ENCODE peak calls at places on chromosomes 11 and 22, in eight cellular contexts. Z is mucosa of descending colon, U is tibial artery, Y is cardiac muscle cell, C is fibroblast of pulmonary artery, B is kidney epithelial cell, V is foreskin fibroblast, D is GM12865. E is an unnamed sample.

GRCh38 chr11:19872526-19873135 is 160.0 kb downstream of the NAV2 start:
- DNase-seq in D (no peak), Y (no peak), Z (no peak), U (no peak), V (no peak), B (no peak), C (no peak), E (peak; percentile 38)

GRCh38 chr11:114080219-114080618 is 20.7 kb downstream of the ZBTB16 start:
- DNase-seq in D (no peak), Z (no peak), U (no peak), C (peak; percentile 73), Y (peak; percentile 68), V (peak; percentile 42), B (no peak), E (peak; percentile 75)

GRCh38 chr11:32772731-32773130 is 21.7 kb downstream of the CCDC73 start:
- DNase-seq in V (no peak), Z (no peak), D (no peak), Y (no peak), U (no peak), C (no peak), B (no peak), E (no peak)

GRCh38 chr11:47257518-47258316 is at the start of gene NR1H3:
- DNase-seq in V (peak; percentile 84), U (peak; percentile 89), Z (peak; percentile 83), D (no peak), B (no peak), Y (peak; percentile 96), C (peak; percentile 95), E (peak; percentile 88)

GRCh38 chr11:68338041-68338800 is 25.8 kb downstream of the LRP5 start:
- DNase-seq in D (no peak), Y (no peak), V (no peak), U (peak; percentile 91), C (no peak), B (no peak), Z (no peak), E (peak; percentile 63)

GRCh38 chr22:27730649-27731433 is 70.7 kb downstream of the MN1 start:
- DNase-seq in C (no peak), U (peak; percentile 54), Z (no peak), V (no peak), B (no peak), Y (no peak), D (no peak), E (no peak)

GRCh38 chr11:1755344-1756023 is 5.1 kb upstream of the IFITM10 start:
- DNase-seq in B (no peak), V (no peak), Z (peak; percentile 60), D (no peak), Y (no peak), C (no peak), U (no peak), E (no peak)

GRCh38 chr11:27524155-27524554 is 17.6 kb upstream of the LIN7C start:
- DNase-seq in C (peak; percentile 40), B (peak; percentile 10), Y (peak; percentile 40), V (peak; percentile 69), U (no peak), D (no peak), Z (no peak), E (peak; percentile 45)

GRCh38 chr11:76962583-76963416 is 71.4 kb upstream of the B3GNT6 start:
- DNase-seq in C (no peak), D (peak; percentile 59), B (no peak), V (no peak), U (no peak), Y (no peak), Z (no peak), E (no peak)

GRCh38 chr22:29877620-29878019 is 5.4 kb upstream of the MTMR3 start:
- DNase-seq in Y (peak; percentile 52), V (peak; percentile 34), C (peak; percentile 27), B (no peak), Z (no peak), D (no peak), U (no peak), E (no peak)

GRCh38 chr11:16126361-16126760 is 230.0 kb downstream of the SOX6 start:
- DNase-seq in C (peak; percentile 31), B (no peak), D (no peak), U (no peak), V (no peak), Y (peak; percentile 56), Z (no peak), E (no peak)

GRCh38 chr11:34269694-34270245 is 88.0 kb downstream of the ABTB2 start:
- DNase-seq in Z (no peak), Y (no peak), D (no peak), U (no peak), B (no peak), C (no peak), V (no peak), E (no peak)

GRCh38 chr11:62664405-62665074 is 470 bp downstream of the C11orf98 start:
- DNase-seq in C (peak; percentile 48), Y (peak; percentile 57), Z (peak; percentile 79), U (no peak), B (no peak), D (peak; percentile 86), V (peak; percentile 24), E (peak; percentile 65)

GRCh38 chr11:130819561-130819960 is 96.7 kb downstream of the SNX19 start:
- DNase-seq in Z (no peak), U (no peak), V (no peak), Y (no peak), B (no peak), C (no peak), D (no peak), E (no peak)

GRCh38 chr11:128359515-128359914 is 227.8 kb downstream of the ETS1 start:
- DNase-seq in U (no peak), C (peak; percentile 51), V (no peak), Y (peak; percentile 61), D (no peak), Z (no peak), B (no peak), E (no peak)

GRCh38 chr11:122628691-122629555 is 26.6 kb upstream of the UBASH3B start:
- DNase-seq in V (peak; percentile 69), U (peak; percentile 79), C (peak; percentile 82), Z (no peak), Y (peak; percentile 82), B (no peak), D (peak; percentile 58), E (peak; percentile 82)

GRCh38 chr11:135002236-135002635 is 590.2 kb upstream of the B3GAT1 start:
- DNase-seq in C (no peak), V (no peak), Z (no peak), U (no peak), D (no peak), Y (no peak), B (no peak), E (no peak)

GRCh38 chr11:36953986-36954385 is 355.9 kb upstream of the RAG2 start:
- DNase-seq in D (no peak), C (peak; percentile 18), Z (no peak), U (no peak), Y (peak; percentile 7), B (no peak), V (no peak), E (peak; percentile 63)

GRCh38 chr22:27454807-27455450 is 346.6 kb downstream of the MN1 start:
- DNase-seq in Y (peak; percentile 54), U (no peak), Z (no peak), B (no peak), C (peak; percentile 18), V (no peak), D (no peak), E (peak; percentile 18)

GRCh38 chr11:15059132-15059531 is 14.3 kb upstream of the CALCB start:
- DNase-seq in D (no peak), V (no peak), U (no peak), C (no peak), Y (no peak), B (peak; percentile 18), Z (no peak), E (peak; percentile 14)

GRCh38 chr11:70090989-70091388 is 12.9 kb downstream of the ANO1 start:
- DNase-seq in U (peak; percentile 80), V (no peak), Y (no peak), D (no peak), B (no peak), C (no peak), Z (no peak), E (no peak)

DNA sequence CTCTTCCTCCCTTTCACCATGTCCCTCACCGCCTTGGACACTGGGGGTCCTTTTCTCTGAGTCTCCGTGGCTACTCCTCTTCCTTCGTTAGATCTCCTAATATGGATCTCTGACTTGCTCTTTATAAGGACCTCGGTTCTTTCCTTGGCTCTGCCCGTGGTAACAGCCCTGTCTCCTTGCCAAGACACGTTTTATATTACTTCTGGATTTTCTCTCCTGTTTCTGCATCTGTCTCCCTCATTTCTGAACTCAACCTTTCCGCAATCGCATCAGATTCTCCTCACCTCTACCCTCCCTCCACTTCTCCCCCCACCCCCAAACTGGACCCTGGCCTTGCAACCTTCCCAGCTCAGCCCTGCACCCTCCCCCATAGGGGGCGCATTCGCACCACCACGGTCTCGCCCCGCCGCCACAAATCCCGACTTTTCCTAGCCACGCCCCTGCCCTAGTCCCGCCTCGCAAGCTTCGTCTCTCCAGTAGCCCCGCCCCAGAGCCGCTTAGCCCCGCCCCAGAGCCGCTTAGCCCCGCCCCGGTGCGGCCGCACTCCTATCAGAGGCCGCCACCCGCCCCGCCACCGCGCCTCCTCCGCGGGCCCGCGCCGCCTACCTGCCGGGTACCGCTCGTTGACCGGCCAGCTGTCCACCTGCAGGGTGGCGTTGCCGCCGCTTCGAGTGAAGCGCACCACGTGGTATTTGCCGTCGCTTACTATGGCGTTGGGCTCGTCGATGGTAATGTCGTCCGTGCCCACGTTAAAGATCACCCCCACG is 39.0 kb downstream of the SLC22A12 start:
- DNase-seq in B (no peak), Z (no peak), U (no peak), Y (no peak), D (no peak), V (no peak), C (no peak), E (no peak)
- TF ChIP-seq CTCF in B (no peak), Z (no peak), U (no peak), Y (no peak), D (no peak), V (no peak), C (no peak), E (no peak)

GRCh38 chr11:60767388-60767811 is 10.7 kb downstream of the MS4A15 start:
- DNase-seq in U (peak; percentile 42), D (no peak), Y (no peak), B (no peak), Z (no peak), V (no peak), C (no peak), E (no peak)
- TF ChIP-seq CTCF in U (no peak), D (peak; percentile 36), Y (peak; percentile 61), B (peak; percentile 40), Z (no peak), V (peak; percentile 4), C (peak; percentile 38), E (no peak)

GRCh38 chr11:30333405-30333804 is 10.5 kb downstream of the ARL14EP start:
- DNase-seq in V (peak; percentile 7), D (no peak), B (no peak), C (peak; percentile 37), Y (no peak), U (no peak), Z (no peak), E (peak; percentile 25)
- TF ChIP-seq CTCF in V (peak; percentile 51), D (peak; percentile 42), B (peak; percentile 55), C (peak; percentile 65), Y (peak; percentile 43), U (no peak), Z (no peak), E (peak; percentile 34)

DNA sequence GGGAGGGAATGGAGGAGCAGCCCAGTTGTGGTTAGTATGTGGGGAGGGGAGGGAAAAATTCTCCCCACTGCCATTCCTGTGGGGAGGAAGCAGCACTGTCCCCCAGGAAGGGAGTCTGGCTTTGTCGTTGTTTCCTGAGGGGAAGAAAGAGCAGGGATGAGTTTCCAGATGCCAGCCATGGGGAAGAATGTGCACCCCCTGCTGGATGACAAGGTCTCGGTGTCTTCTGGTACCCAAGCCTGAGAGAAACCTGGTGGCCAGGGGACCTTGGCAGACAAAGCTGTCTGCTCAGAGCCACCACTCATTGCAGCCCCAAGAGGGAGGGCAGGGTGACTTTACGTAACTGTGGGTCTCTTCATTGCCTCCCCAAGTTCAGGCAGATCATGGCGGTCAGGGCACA is 81.3 kb upstream of the CD82 start:
- DNase-seq in C (peak; percentile 30), Z (no peak), U (no peak), Y (peak; percentile 35), D (peak; percentile 15), V (no peak), B (no peak), E (peak; percentile 39)
- TF ChIP-seq CTCF in C (peak; percentile 40), Z (no peak), U (no peak), Y (peak; percentile 37), D (peak; percentile 35), V (peak; percentile 42), B (peak; percentile 20), E (peak; percentile 26)